ENCODE peak calls at places on chromosomes 2 and 18, in seven cellular contexts. A, X, R, Z, D, K and U are unnamed samples.

GRCh38 chr18:53944721-53945120 is 279.7 kb downstream of the MBD2 start:
- DNase-seq in R (no peak), D (no peak), Z (no peak), X (no peak), A (peak), K (no peak), U (peak)

GRCh38 chr2:218284106-218284811 is 8.0 kb downstream of the TMBIM1 start:
- DNase-seq in K (peak), Z (peak), A (peak), R (no peak), D (no peak), X (peak), U (no peak)

GRCh38 chr2:180787330-180787729 is 193.1 kb upstream of the UBE2E3 start:
- DNase-seq in A (peak), X (no peak), Z (no peak), D (no peak), K (no peak), R (no peak), U (no peak)

GRCh38 chr2:162297925-162298552 is 20.4 kb downstream of the IFIH1 start:
- DNase-seq in R (peak), D (peak), Z (peak), K (peak), X (no peak), A (peak), U (peak)

GRCh38 chr2:1051075-1051474 is 100.4 kb downstream of the SNTG2 start:
- DNase-seq in R (no peak), D (no peak), Z (no peak), X (no peak), K (no peak), A (peak), U (no peak)

GRCh38 chr2:100610381-100610831 is 47.6 kb downstream of the PDCL3 start:
- DNase-seq in Z (peak), K (peak), R (peak), D (peak), X (peak), A (peak), U (peak)

GRCh38 chr2:157480182-157480961 is 36.5 kb upstream of the CYTIP start:
- DNase-seq in D (no peak), K (peak), A (peak), X (no peak), R (no peak), Z (no peak), U (no peak)

GRCh38 chr2:239275871-239276812 is 124.7 kb downstream of the HDAC4 start:
- DNase-seq in K (peak), R (peak), D (no peak), X (no peak), A (no peak), Z (no peak), U (no peak)

GRCh38 chr2:231387904-231388724 is 7.4 kb upstream of the B3GNT7 start:
- DNase-seq in X (no peak), D (peak), A (peak), K (no peak), R (peak), Z (peak), U (no peak)

GRCh38 chr2:237885171-237885930 is 25.9 kb downstream of the RAMP1 start:
- DNase-seq in A (no peak), R (no peak), X (no peak), Z (no peak), K (no peak), D (peak), U (no peak)

GRCh38 chr2:238158807-238159539 is at the start of gene ERFE:
- DNase-seq in D (peak), Z (peak), A (no peak), K (peak), X (peak), R (no peak), U (peak)

GRCh38 chr2:45237850-45238542 is 228.7 kb upstream of the SIX2 start:
- DNase-seq in X (no peak), Z (peak), A (peak), D (no peak), R (no peak), K (no peak), U (no peak)

GRCh38 chr18:78160961-78161656 is 818.5 kb upstream of the SALL3 start:
- DNase-seq in D (no peak), Z (peak), K (no peak), R (no peak), A (no peak), X (no peak), U (no peak)